ENCODE peak calls at places on chromosomes 3 and 15, in ten cellular contexts. W, T, O, J, C, H, R, I, B and Z are unnamed samples.

GRCh38 chr3:139674585-139675260 is 3.0 kb downstream of the NMNAT3 start:
- DNase-seq in W (no peak), T (no peak), O (no peak), J (no peak), C (no peak), H (no peak), R (no peak), I (no peak), B (no peak), Z (no peak)

GRCh38 chr3:54954019-54954418 is 26.2 kb upstream of the LRTM1 start:
- DNase-seq in W (no peak), T (no peak), O (no peak), J (no peak), C (peak; percentile 63), H (no peak), R (peak; percentile 65), I (no peak), B (peak; percentile 50), Z (no peak)

GRCh38 chr15:85327820-85328219 is 52.6 kb upstream of the AKAP13 start:
- DNase-seq in W (no peak), T (no peak), O (no peak), J (no peak), C (no peak), H (no peak), R (no peak), I (no peak), B (no peak), Z (no peak)

GRCh38 chr15:67024322-67024997 is 40.9 kb upstream of the SMAD3 start:
- DNase-seq in W (no peak), T (peak; percentile 89), O (no peak), J (no peak), C (peak; percentile 96), H (peak; percentile 68), R (peak; percentile 86), I (peak; percentile 93), B (peak; percentile 92), Z (no peak)

GRCh38 chr3:128999104-128999503 is 2.0 kb upstream of the EFCC1 start:
- DNase-seq in W (no peak), T (no peak), O (no peak), J (no peak), C (no peak), H (no peak), R (no peak), I (no peak), B (no peak), Z (no peak)

GRCh38 chr15:101267320-101268104 is 9.8 kb downstream of the SELENOS start:
- DNase-seq in W (no peak), T (peak; percentile 72), O (no peak), J (no peak), C (peak; percentile 76), H (no peak), R (peak; percentile 86), I (no peak), B (peak; percentile 80), Z (no peak)

GRCh38 chr15:67303490-67304363 is 49.1 kb downstream of the IQCH start:
- DNase-seq in W (peak; percentile 10), T (no peak), O (no peak), J (peak; percentile 9), C (peak; percentile 35), H (peak; percentile 42), R (no peak), I (peak; percentile 50), B (no peak), Z (no peak)

GRCh38 chr15:48062476-48062875 is 58.3 kb upstream of the SLC24A5 start:
- DNase-seq in W (peak; percentile 40), T (no peak), O (no peak), J (no peak), C (peak; percentile 40), H (no peak), R (peak; percentile 44), I (no peak), B (no peak), Z (no peak)

GRCh38 chr15:85142324-85142723 is 160.7 kb downstream of the PDE8A start:
- DNase-seq in W (no peak), T (no peak), O (no peak), J (no peak), C (peak; percentile 28), H (peak; percentile 53), R (peak; percentile 41), I (no peak), B (peak; percentile 4), Z (no peak)

GRCh38 chr15:60412807-60413597 is 15.2 kb upstream of the ANXA2 start:
- DNase-seq in W (no peak), T (no peak), O (no peak), J (no peak), C (no peak), H (no peak), R (no peak), I (no peak), B (no peak), Z (no peak)

GRCh38 chr15:98083203-98083910 is 122.9 kb downstream of the ARRDC4 start:
- DNase-seq in W (no peak), T (no peak), O (no peak), J (no peak), C (no peak), H (no peak), R (no peak), I (no peak), B (no peak), Z (no peak)

GRCh38 chr3:141384157-141384556 is 15.9 kb downstream of the ZBTB38 start:
- DNase-seq in W (no peak), T (no peak), O (no peak), J (no peak), C (no peak), H (no peak), R (no peak), I (no peak), B (no peak), Z (no peak)

GRCh38 chr3:183449391-183449790 is 21.0 kb upstream of the MCF2L2 start:
- DNase-seq in W (no peak), T (no peak), O (no peak), J (no peak), C (no peak), H (no peak), R (no peak), I (peak; percentile 38), B (no peak), Z (no peak)

GRCh38 chr15:40633178-40633577 is 39.1 kb downstream of the KNL1 start:
- DNase-seq in W (no peak), T (no peak), O (no peak), J (no peak), C (peak; percentile 20), H (no peak), R (peak; percentile 23), I (no peak), B (peak; percentile 23), Z (no peak)

GRCh38 chr15:48667701-48668100 is 22.2 kb upstream of the FBN1 start:
- DNase-seq in W (no peak), T (no peak), O (no peak), J (no peak), C (no peak), H (no peak), R (no peak), I (no peak), B (no peak), Z (no peak)

GRCh38 chr15:73331501-73331900 is 37.3 kb downstream of the HCN4 start:
- DNase-seq in W (no peak), T (no peak), O (no peak), J (no peak), C (no peak), H (no peak), R (no peak), I (no peak), B (no peak), Z (no peak)

GRCh38 chr3:175266993-175267960 is 408.1 kb downstream of the NAALADL2 start:
- DNase-seq in W (no peak), T (no peak), O (no peak), J (no peak), C (no peak), H (no peak), R (peak; percentile 18), I (no peak), B (no peak), Z (no peak)

GRCh38 chr3:17623464-17623863 is 119.0 kb downstream of the TBC1D5 start:
- DNase-seq in W (no peak), T (no peak), O (no peak), J (no peak), C (no peak), H (no peak), R (no peak), I (no peak), B (no peak), Z (no peak)

GRCh38 chr15:77027697-77028450 is 32.9 kb downstream of the PSTPIP1 start:
- DNase-seq in W (no peak), T (peak; percentile 44), O (peak; percentile 2), J (no peak), C (no peak), H (no peak), R (no peak), I (no peak), B (no peak), Z (no peak)

GRCh38 chr3:146781059-146781458 is 175.9 kb upstream of the PLSCR5 start:
- DNase-seq in W (no peak), T (no peak), O (no peak), J (no peak), C (no peak), H (no peak), R (no peak), I (no peak), B (no peak), Z (no peak)

GRCh38 chr3:44805960-44806359 is 44.4 kb downstream of the KIF15 start:
- DNase-seq in W (no peak), T (no peak), O (no peak), J (no peak), C (no peak), H (no peak), R (no peak), I (no peak), B (no peak), Z (no peak)

GRCh38 chr15:55915221-55915620 is 78.2 kb downstream of the NEDD4 start:
- DNase-seq in W (no peak), T (no peak), O (no peak), J (no peak), C (no peak), H (no peak), R (no peak), I (no peak), B (no peak), Z (no peak)

GRCh38 chr15:101386967-101387366 is 91.9 kb upstream of the SNRPA1 start:
- DNase-seq in W (no peak), T (no peak), O (no peak), J (no peak), C (no peak), H (no peak), R (no peak), I (no peak), B (no peak), Z (no peak)